ENCODE peak calls at places on chromosomes 11 and 22, in six cellular contexts. I, Z, L, Q, D and O are unnamed samples.

GRCh38 chr11:108734956-108735559 is 70.2 kb downstream of the DDX10 start:
- DNase-seq in I (peak; percentile 12), Z (peak; percentile 34), L (no peak), Q (no peak), D (no peak), O (peak; percentile 12)

GRCh38 chr22:19292262-19293230 is 1.0 kb upstream of the CLTCL1 start:
- DNase-seq in I (no peak), Z (peak; percentile 91), L (no peak), Q (no peak), D (no peak), O (no peak)

GRCh38 chr11:67117667-67118058 is 1.4 kb upstream of the KDM2A start:
- DNase-seq in I (no peak), Z (no peak), L (no peak), Q (peak; percentile 12), D (no peak), O (no peak)

GRCh38 chr11:46429709-46430108 is 38.1 kb upstream of the CHRM4 start:
- DNase-seq in I (no peak), Z (no peak), L (no peak), Q (no peak), D (no peak), O (no peak)

GRCh38 chr22:17217179-17217578 is 2.1 kb downstream of the ADA2 start:
- DNase-seq in I (no peak), Z (no peak), L (no peak), Q (no peak), D (no peak), O (no peak)

GRCh38 chr11:119258180-119258579 is 52.0 kb downstream of the CBL start:
- DNase-seq in I (no peak), Z (no peak), L (no peak), Q (no peak), D (no peak), O (no peak)

GRCh38 chr22:32926600-32926999 is 125.1 kb downstream of the TIMP3 start:
- DNase-seq in I (peak; percentile 48), Z (peak; percentile 43), L (no peak), Q (no peak), D (no peak), O (peak; percentile 34)

GRCh38 chr11:84922212-84922805 is 704.8 kb downstream of the DLG2 start:
- DNase-seq in I (peak; percentile 9), Z (no peak), L (no peak), Q (no peak), D (no peak), O (no peak)

GRCh38 chr11:125637840-125638239 is 12.9 kb downstream of the CHEK1 start:
- DNase-seq in I (no peak), Z (no peak), L (no peak), Q (no peak), D (no peak), O (no peak)

GRCh38 chr11:29119116-29119515 is 897.7 kb downstream of the KCNA4 start:
- DNase-seq in I (no peak), Z (peak; percentile 32), L (no peak), Q (no peak), D (no peak), O (no peak)

GRCh38 chr22:38751422-38752346 is 4.1 kb downstream of the SUN2 start:
- DNase-seq in I (no peak), Z (no peak), L (no peak), Q (no peak), D (no peak), O (peak; percentile 87)

GRCh38 chr11:7561562-7561961 is 47.8 kb downstream of the PPFIBP2 start:
- DNase-seq in I (no peak), Z (no peak), L (no peak), Q (no peak), D (no peak), O (no peak)

GRCh38 chr11:8605956-8606355 is 11.9 kb upstream of the STK33 start:
- DNase-seq in I (no peak), Z (peak; percentile 39), L (no peak), Q (no peak), D (no peak), O (no peak)

GRCh38 chr11:73693877-73694525 is 47.6 kb downstream of the PLEKHB1 start:
- DNase-seq in I (no peak), Z (no peak), L (no peak), Q (no peak), D (no peak), O (no peak)

GRCh38 chr22:32226236-32227119 is 21.6 kb upstream of the RFPL2 start:
- DNase-seq in I (no peak), Z (no peak), L (no peak), Q (no peak), D (no peak), O (no peak)

GRCh38 chr22:48424201-48424627 is 1403.5 kb downstream of the BRD1 start:
- DNase-seq in I (no peak), Z (no peak), L (no peak), Q (no peak), D (no peak), O (no peak)

GRCh38 chr22:18950141-18950540 is 14.0 kb upstream of the PRODH start:
- DNase-seq in I (no peak), Z (no peak), L (no peak), Q (no peak), D (no peak), O (no peak)

GRCh38 chr11:4441500-4441899 is 7.6 kb upstream of the OR52K2 start:
- DNase-seq in I (no peak), Z (no peak), L (no peak), Q (no peak), D (no peak), O (no peak)

GRCh38 chr11:63993983-63994382 is 7.7 kb downstream of the OTUB1 start:
- DNase-seq in I (no peak), Z (no peak), L (no peak), Q (no peak), D (no peak), O (no peak)

GRCh38 chr22:29751139-29751538 is 15.7 kb downstream of the ZMAT5 start:
- DNase-seq in I (no peak), Z (no peak), L (no peak), Q (no peak), D (no peak), O (no peak)

GRCh38 chr22:20456064-20456721 is 18.6 kb upstream of the SCARF2 start:
- DNase-seq in I (peak; percentile 87), Z (peak; percentile 83), L (peak; percentile 84), Q (peak; percentile 72), D (peak; percentile 69), O (peak; percentile 88)
- TF ChIP-seq CTCF in I (peak; percentile 93), Z (peak; percentile 90), L (peak; percentile 98), Q (peak; percentile 90), D (peak; percentile 97), O (peak; percentile 90)

DNA sequence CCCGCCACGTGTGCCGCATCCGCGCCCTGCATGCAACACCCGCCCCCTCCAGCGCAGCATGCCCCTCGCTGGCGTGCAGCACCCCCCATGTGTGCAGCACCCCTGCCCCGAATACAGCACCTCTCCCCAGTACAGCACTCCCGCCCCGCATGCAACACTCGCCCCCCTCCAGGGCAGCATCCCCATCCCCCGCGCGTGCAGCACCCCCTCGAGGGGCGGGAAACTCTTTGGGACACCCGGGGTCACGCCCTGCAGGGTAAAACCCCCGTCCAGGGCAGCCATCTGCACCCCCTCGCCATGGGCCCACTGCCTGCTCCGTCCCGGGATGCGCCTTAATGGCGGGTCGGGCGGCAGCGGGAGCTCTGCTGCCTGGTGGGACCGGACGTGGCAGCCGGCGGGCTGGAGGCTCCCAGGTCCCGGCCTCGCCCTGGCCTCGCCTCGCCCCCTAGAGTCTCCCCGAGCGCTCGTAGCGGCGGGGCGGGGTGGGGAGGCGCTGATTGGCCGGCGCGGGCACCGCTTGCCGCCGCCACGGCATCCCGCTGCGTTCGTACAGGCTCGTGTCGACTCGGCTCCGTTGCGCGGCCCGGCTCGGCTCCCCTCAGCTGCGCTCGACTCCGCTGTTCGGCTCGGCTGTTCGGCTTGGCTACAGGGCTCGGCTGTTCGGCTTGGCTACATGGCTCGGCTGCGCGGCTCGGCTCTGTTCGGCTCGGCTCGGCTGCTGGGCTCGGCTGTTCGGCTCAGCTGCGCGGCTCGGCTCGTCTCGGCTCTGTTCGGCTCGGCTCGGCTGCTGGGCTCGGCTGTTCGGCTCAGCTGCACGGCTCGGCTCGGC is 417 bp upstream of the BRSK2 start:
- DNase-seq in I (peak; percentile 99), Z (peak; percentile 92), L (peak; percentile 93), Q (peak; percentile 98), D (peak; percentile 87), O (peak; percentile 98)
- TF ChIP-seq CTCF in I (peak; percentile 6), Z (no peak), L (no peak), Q (no peak), D (no peak), O (no peak)

GRCh38 chr11:32435511-32435946 is at the start of gene WT1:
- DNase-seq in I (peak; percentile 54), Z (no peak), L (peak; percentile 59), Q (peak; percentile 27), D (no peak), O (no peak)
- TF ChIP-seq CTCF in I (no peak), Z (no peak), L (no peak), Q (no peak), D (no peak), O (no peak)

GRCh38 chr11:75802913-75803820 is 11.8 kb upstream of the UVRAG start:
- DNase-seq in I (peak; percentile 77), Z (peak; percentile 68), L (peak; percentile 76), Q (peak; percentile 83), D (peak; percentile 53), O (peak; percentile 79)

GRCh38 chr11:75801362-75802021 is 13.5 kb upstream of the UVRAG start:
- DNase-seq in I (no peak), Z (no peak), L (no peak), Q (no peak), D (no peak), O (no peak)

GRCh38 chr11:75800136-75800675 is 14.8 kb upstream of the UVRAG start:
- DNase-seq in I (no peak), Z (no peak), L (no peak), Q (no peak), D (no peak), O (no peak)

GRCh38 chr11:75802022-75802912 is 12.7 kb upstream of the UVRAG start:
- DNase-seq in I (no peak), Z (no peak), L (no peak), Q (no peak), D (no peak), O (no peak)

DNA sequence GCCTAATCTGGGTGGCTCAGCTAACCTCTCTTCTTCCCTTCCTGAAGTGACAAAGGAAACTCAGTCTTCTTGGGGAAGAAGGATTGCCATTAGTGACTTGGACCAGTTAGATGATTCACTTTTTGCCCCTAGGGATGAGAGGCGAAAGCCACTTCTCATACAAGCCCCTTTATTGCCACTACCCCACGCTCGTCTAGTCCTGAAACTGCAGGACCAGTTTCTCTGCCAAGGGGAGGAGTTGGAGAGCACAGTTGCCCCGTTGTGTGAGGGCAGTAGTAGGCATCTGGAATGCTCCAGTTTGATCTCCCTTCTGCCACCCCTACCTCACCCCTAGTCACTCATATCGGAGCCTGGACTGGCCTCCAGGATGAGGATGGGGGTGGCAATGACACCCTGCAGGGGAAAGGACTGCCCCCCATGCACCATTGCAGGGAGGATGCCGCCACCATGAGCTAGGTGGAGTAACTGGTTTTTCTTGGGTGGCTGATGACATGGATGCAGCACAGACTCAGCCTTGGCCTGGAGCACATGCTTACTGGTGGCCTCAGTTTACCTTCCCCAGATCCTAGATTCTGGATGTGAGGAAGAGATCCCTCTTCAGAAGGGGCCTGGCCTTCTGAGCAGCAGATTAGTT is 14.2 kb upstream of the UVRAG start:
- DNase-seq in I (no peak), Z (no peak), L (no peak), Q (no peak), D (no peak), O (no peak)
- TF ChIP-seq CTCF in I (no peak), Z (no peak), L (no peak), Q (no peak), D (no peak), O (peak; percentile 26)